ENCODE peak calls at places on chromosomes 2 and 18, in four cellular contexts. One of them, this sample, is unnamed. For H3K9me3, the result is how much of the 10 kb centered on the place peaks cover.

GRCh38 chr2:236286866-236287545 is 22.8 kb upstream of the ASB18 start:
- DNase-seq in CD4-positive, alpha-beta T cell: no peak
- DNase-seq in right atrium auricular region: peak
- DNase-seq in ovary: no peak
- DNase-seq in this sample: no peak

GRCh38 chr2:80303825-80304521 is 579 bp downstream of the LRRTM1 start:
- DNase-seq in ovary: no peak
- DNase-seq in right atrium auricular region: no peak
- DNase-seq in CD4-positive, alpha-beta T cell: no peak
- DNase-seq in this sample: no peak

GRCh38 chr18:48027401-48027931 is 97.0 kb upstream of the SMAD2 start:
- DNase-seq in CD4-positive, alpha-beta T cell: no peak
- DNase-seq in ovary: peak
- DNase-seq in right atrium auricular region: no peak
- DNase-seq in this sample: peak

GRCh38 chr18:51666717-51667320 is 469.3 kb upstream of the MEX3C start:
- DNase-seq in CD4-positive, alpha-beta T cell: no peak
- DNase-seq in ovary: peak
- DNase-seq in right atrium auricular region: no peak
- DNase-seq in this sample: no peak

GRCh38 chr2:170813611-170814550 is 2.8 kb upstream of the GAD1 start:
- DNase-seq in CD4-positive, alpha-beta T cell: no peak
- DNase-seq in ovary: no peak
- DNase-seq in right atrium auricular region: no peak
- DNase-seq in this sample: no peak

GRCh38 chr2:197079832-197080555 is 153.5 kb upstream of the PGAP1 start:
- DNase-seq in CD4-positive, alpha-beta T cell: no peak
- DNase-seq in ovary: peak
- DNase-seq in right atrium auricular region: no peak
- DNase-seq in this sample: no peak

GRCh38 chr2:182324665-182325064 is 102.2 kb downstream of the PDE1A start:
- DNase-seq in CD4-positive, alpha-beta T cell: no peak
- DNase-seq in ovary: no peak
- DNase-seq in right atrium auricular region: no peak
- DNase-seq in this sample: no peak

GRCh38 chr18:58286793-58287625 is 243.0 kb downstream of the NEDD4L start:
- DNase-seq in CD4-positive, alpha-beta T cell: no peak
- DNase-seq in ovary: no peak
- DNase-seq in right atrium auricular region: no peak
- DNase-seq in this sample: no peak

GRCh38 chr2:70984228-70984575 is 5.8 kb downstream of the ANKRD53 start:
- DNase-seq in ovary: no peak
- DNase-seq in right atrium auricular region: no peak
- DNase-seq in CD4-positive, alpha-beta T cell: no peak
- DNase-seq in this sample: no peak

GRCh38 chr18:62957885-62958472 is 242.6 kb downstream of the PHLPP1 start:
- DNase-seq in right atrium auricular region: no peak
- DNase-seq in CD4-positive, alpha-beta T cell: no peak
- DNase-seq in ovary: no peak
- DNase-seq in this sample: no peak

GRCh38 chr2:159084395-159085370 is 116.2 kb downstream of the TANC1 start:
- DNase-seq in right atrium auricular region: no peak
- DNase-seq in CD4-positive, alpha-beta T cell: no peak
- DNase-seq in ovary: no peak
- DNase-seq in this sample: no peak

GRCh38 chr18:3794537-3795348 is 344.8 kb downstream of the TGIF1 start:
- DNase-seq in CD4-positive, alpha-beta T cell: no peak
- DNase-seq in right atrium auricular region: no peak
- DNase-seq in ovary: no peak
- DNase-seq in this sample: no peak

GRCh38 chr2:167986223-167986622 is 261.2 kb downstream of the STK39 start:
- DNase-seq in CD4-positive, alpha-beta T cell: no peak
- DNase-seq in right atrium auricular region: no peak
- DNase-seq in ovary: no peak
- DNase-seq in this sample: no peak

GRCh38 chr2:217835931-217836881 is 166.6 kb downstream of the TNS1 start:
- DNase-seq in ovary: no peak
- DNase-seq in right atrium auricular region: peak
- DNase-seq in CD4-positive, alpha-beta T cell: no peak
- DNase-seq in this sample: no peak

GRCh38 chr2:88451647-88452150 is 794 bp downstream of the FOXI3 start:
- DNase-seq in right atrium auricular region: no peak
- DNase-seq in ovary: no peak
- DNase-seq in CD4-positive, alpha-beta T cell: no peak
- DNase-seq in this sample: no peak

GRCh38 chr2:173192071-173192470 is 116.4 kb downstream of the MAP3K20 start:
- DNase-seq in ovary: no peak
- DNase-seq in right atrium auricular region: no peak
- DNase-seq in CD4-positive, alpha-beta T cell: no peak
- DNase-seq in this sample: no peak

GRCh38 chr2:128358941-128359731 is 40.5 kb upstream of the HS6ST1 start:
- DNase-seq in right atrium auricular region: peak
- DNase-seq in CD4-positive, alpha-beta T cell: no peak
- DNase-seq in ovary: peak
- DNase-seq in this sample: peak

GRCh38 chr2:154495455-154495868 is 203.0 kb upstream of the KCNJ3 start:
- DNase-seq in right atrium auricular region: no peak
- DNase-seq in ovary: no peak
- DNase-seq in CD4-positive, alpha-beta T cell: no peak
- DNase-seq in this sample: no peak

GRCh38 chr18:79621501-79621900 is 58.1 kb upstream of the CTDP1 start:
- DNase-seq in right atrium auricular region: no peak
- DNase-seq in ovary: no peak
- DNase-seq in CD4-positive, alpha-beta T cell: no peak
- DNase-seq in this sample: peak

GRCh38 chr18:10230072-10230471 is 224.4 kb upstream of the APCDD1 start:
- DNase-seq in ovary: no peak
- DNase-seq in CD4-positive, alpha-beta T cell: no peak
- DNase-seq in right atrium auricular region: no peak
- DNase-seq in this sample: no peak

GRCh38 chr2:100222844-100223243 is 80.5 kb upstream of the AFF3 start:
- DNase-seq in right atrium auricular region: no peak
- DNase-seq in ovary: no peak
- DNase-seq in CD4-positive, alpha-beta T cell: no peak
- DNase-seq in this sample: no peak

GRCh38 chr2:65612654-65613053 is 180.3 kb upstream of the SPRED2 start:
- DNase-seq in right atrium auricular region: no peak
- DNase-seq in CD4-positive, alpha-beta T cell: no peak
- DNase-seq in ovary: no peak
- DNase-seq in this sample: no peak

GRCh38 chr2:96264656-96265348 is 995 bp downstream of the TMEM127 start:
- DNase-seq in right atrium auricular region: no peak
- DNase-seq in CD4-positive, alpha-beta T cell: no peak
- DNase-seq in ovary: no peak
- DNase-seq in this sample: peak

GRCh38 chr2:121095257-121096080 is 189.5 kb downstream of the TFCP2L1 start:
- DNase-seq in right atrium auricular region: no peak
- DNase-seq in CD4-positive, alpha-beta T cell: no peak
- DNase-seq in ovary: peak
- DNase-seq in this sample: peak

GRCh38 chr18:11947214-11948119 is 33.8 kb upstream of the IMPA2 start:
- DNase-seq in ovary: peak
- DNase-seq in CD4-positive, alpha-beta T cell: peak
- DNase-seq in right atrium auricular region: peak
- DNase-seq in this sample: peak

GRCh38 chr2:65576278-65576677 is 143.9 kb upstream of the SPRED2 start:
- DNase-seq in ovary: no peak
- DNase-seq in CD4-positive, alpha-beta T cell: no peak
- DNase-seq in right atrium auricular region: peak
- DNase-seq in this sample: no peak

GRCh38 chr2:239355724-239356123 is 45.1 kb downstream of the HDAC4 start:
- DNase-seq in ovary: no peak
- DNase-seq in CD4-positive, alpha-beta T cell: no peak
- DNase-seq in right atrium auricular region: peak
- DNase-seq in this sample: no peak

GRCh38 chr18:55861266-55861665 is 273.3 kb upstream of the TCF4 start:
- DNase-seq in ovary: no peak
- DNase-seq in CD4-positive, alpha-beta T cell: no peak
- DNase-seq in right atrium auricular region: no peak
- DNase-seq in this sample: no peak

GRCh38 chr2:21836766-21837543 is 713.2 kb downstream of the TDRD15 start:
- DNase-seq in right atrium auricular region: no peak
- DNase-seq in CD4-positive, alpha-beta T cell: no peak
- DNase-seq in ovary: no peak
- DNase-seq in this sample: no peak

GRCh38 chr18:36672437-36673344 is 156.1 kb downstream of the TPGS2 start:
- DNase-seq in ovary: no peak
- DNase-seq in CD4-positive, alpha-beta T cell: no peak
- DNase-seq in right atrium auricular region: no peak
- DNase-seq in this sample: no peak
- H3K27ac ChIP-seq in ovary: no peak
- H3K27ac ChIP-seq in CD4-positive, alpha-beta T cell: no peak
- H3K27ac ChIP-seq in right atrium auricular region: peak
- H3K27ac ChIP-seq in this sample: peak

GRCh38 chr2:180322781-180323180 is 315.7 kb upstream of the CWC22 start:
- DNase-seq in ovary: no peak
- DNase-seq in right atrium auricular region: no peak
- DNase-seq in CD4-positive, alpha-beta T cell: no peak
- DNase-seq in this sample: no peak
- H3K9me3 ChIP-seq in ovary: under half
- H3K9me3 ChIP-seq in right atrium auricular region: under half
- H3K9me3 ChIP-seq in CD4-positive, alpha-beta T cell: under half
- H3K9me3 ChIP-seq in this sample: under half

DNA sequence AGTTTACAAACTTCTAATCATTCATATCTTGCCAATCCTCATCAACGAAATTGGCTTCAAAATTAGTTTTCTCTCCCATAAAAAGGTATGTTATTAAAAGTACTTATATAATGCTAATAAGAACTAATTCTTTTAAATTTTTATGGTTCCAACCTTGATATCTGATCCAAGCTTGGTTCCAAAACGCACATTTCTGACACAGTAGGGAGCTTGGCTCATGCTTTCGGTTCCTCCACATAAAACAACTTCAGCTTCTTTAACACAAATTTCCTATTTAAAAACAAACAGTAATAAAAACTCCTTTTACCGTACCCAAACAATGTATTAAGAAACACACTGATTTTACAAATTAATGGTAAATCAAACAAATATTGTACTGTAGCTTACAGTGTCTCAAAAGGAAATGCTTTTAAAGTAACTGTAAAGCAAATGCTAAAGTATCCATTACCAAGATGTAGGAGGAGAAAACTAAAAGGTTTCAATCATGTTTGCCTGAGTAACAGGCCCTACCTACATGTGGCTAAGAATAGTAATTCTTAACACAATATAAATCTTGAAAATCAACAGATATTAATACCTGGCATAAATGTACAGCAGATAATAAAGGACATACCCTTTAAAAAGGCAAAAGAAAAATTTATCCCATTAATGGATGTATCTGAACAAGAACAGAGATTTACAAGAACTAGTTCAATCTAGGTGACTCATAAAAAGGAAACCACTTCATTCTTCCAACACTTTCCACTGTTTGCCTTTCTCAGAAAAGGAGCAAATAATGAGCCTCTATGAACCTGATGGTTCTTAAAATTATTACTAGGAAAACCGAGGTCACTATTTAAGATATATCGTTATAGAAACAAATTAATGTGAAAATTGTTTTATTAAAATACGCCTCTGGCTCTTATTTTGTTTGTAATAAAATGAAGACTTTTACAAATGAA is 17.5 kb downstream of the ACAA2 start:
- DNase-seq in ovary: no peak
- DNase-seq in CD4-positive, alpha-beta T cell: no peak
- DNase-seq in right atrium auricular region: no peak
- DNase-seq in this sample: no peak
- H3K27ac ChIP-seq in ovary: no peak
- H3K27ac ChIP-seq in CD4-positive, alpha-beta T cell: no peak
- H3K27ac ChIP-seq in right atrium auricular region: no peak
- H3K27ac ChIP-seq in this sample: no peak

GRCh38 chr2:188412190-188412589 is 120.5 kb downstream of the GULP1 start:
- DNase-seq in right atrium auricular region: no peak
- DNase-seq in ovary: no peak
- DNase-seq in CD4-positive, alpha-beta T cell: no peak
- DNase-seq in this sample: no peak
- H3K9me3 ChIP-seq in right atrium auricular region: under half
- H3K9me3 ChIP-seq in ovary: under half
- H3K9me3 ChIP-seq in CD4-positive, alpha-beta T cell: under half
- H3K9me3 ChIP-seq in this sample: under half

DNA sequence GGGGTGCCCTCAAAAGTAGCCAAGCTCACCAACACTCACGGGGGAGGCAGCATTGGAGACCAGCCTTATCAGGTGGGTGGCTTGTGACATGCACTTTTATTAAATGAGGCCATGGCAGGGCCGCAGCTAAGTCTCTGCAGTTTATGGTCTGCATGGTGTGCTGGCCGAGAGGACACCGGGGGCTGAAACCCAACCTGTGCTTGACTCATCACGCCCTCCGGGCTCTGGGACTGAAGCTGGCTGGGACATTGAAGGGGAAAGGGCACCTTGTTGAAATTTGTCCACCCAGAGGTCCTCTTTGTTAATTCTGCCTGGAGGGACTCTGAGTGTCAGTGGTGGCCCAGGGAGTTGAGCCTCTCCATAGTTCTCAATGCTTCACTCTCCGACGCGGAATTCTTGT is 17.7 kb upstream of the NTSR2 start:
- DNase-seq in ovary: no peak
- DNase-seq in CD4-positive, alpha-beta T cell: no peak
- DNase-seq in right atrium auricular region: no peak
- DNase-seq in this sample: no peak
- H3K27ac ChIP-seq in ovary: no peak
- H3K27ac ChIP-seq in CD4-positive, alpha-beta T cell: no peak
- H3K27ac ChIP-seq in right atrium auricular region: peak
- H3K27ac ChIP-seq in this sample: no peak

GRCh38 chr2:119536209-119536608 is 8.0 kb upstream of the CFAP221 start:
- DNase-seq in right atrium auricular region: no peak
- DNase-seq in CD4-positive, alpha-beta T cell: no peak
- DNase-seq in ovary: no peak
- DNase-seq in this sample: no peak

GRCh38 chr2:119541476-119541875 is 2.8 kb upstream of the CFAP221 start:
- DNase-seq in ovary: no peak
- DNase-seq in right atrium auricular region: no peak
- DNase-seq in CD4-positive, alpha-beta T cell: no peak
- DNase-seq in this sample: no peak

GRCh38 chr2:119536707-119537106 is 7.5 kb upstream of the CFAP221 start:
- DNase-seq in ovary: no peak
- DNase-seq in CD4-positive, alpha-beta T cell: no peak
- DNase-seq in right atrium auricular region: no peak
- DNase-seq in this sample: no peak

GRCh38 chr2:119533560-119533959 is 9.3 kb upstream of the SCTR start:
- DNase-seq in right atrium auricular region: no peak
- DNase-seq in CD4-positive, alpha-beta T cell: no peak
- DNase-seq in ovary: no peak
- DNase-seq in this sample: no peak

DNA sequence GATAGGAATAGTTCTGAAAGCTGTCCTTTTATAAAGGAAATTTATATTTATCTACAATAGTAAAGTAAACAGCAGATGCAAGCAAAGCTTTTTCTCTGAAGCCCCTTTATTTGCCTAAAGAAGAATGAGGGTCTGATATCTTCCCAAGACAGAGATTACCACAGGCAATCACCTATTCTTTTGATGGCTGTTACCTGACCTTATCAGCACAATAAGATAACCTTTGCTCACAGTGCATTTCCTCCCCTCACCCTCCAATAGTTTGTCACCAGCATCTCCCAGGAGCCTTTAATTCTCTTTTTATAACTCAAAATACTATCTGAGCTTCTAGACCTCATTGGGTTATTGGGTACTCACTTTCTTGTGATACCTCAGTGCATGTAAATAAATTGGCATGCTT is 6.5 kb upstream of the CFAP221 start:
- DNase-seq in CD4-positive, alpha-beta T cell: no peak
- DNase-seq in ovary: no peak
- DNase-seq in right atrium auricular region: no peak
- DNase-seq in this sample: no peak
- H3K9me3 ChIP-seq in CD4-positive, alpha-beta T cell: under half
- H3K9me3 ChIP-seq in ovary: under half
- H3K9me3 ChIP-seq in right atrium auricular region: under half
- H3K9me3 ChIP-seq in this sample: under half

GRCh38 chr2:207543272-207543671 is 13.5 kb downstream of the CREB1 start:
- DNase-seq in right atrium auricular region: no peak
- DNase-seq in ovary: no peak
- DNase-seq in CD4-positive, alpha-beta T cell: no peak
- DNase-seq in this sample: no peak
- H3K27ac ChIP-seq in right atrium auricular region: no peak
- H3K27ac ChIP-seq in ovary: no peak
- H3K27ac ChIP-seq in CD4-positive, alpha-beta T cell: no peak
- H3K27ac ChIP-seq in this sample: no peak

This sample was measured in aorta.